ENCODE peak calls at places on chromosome 22, in eight cellular contexts. O, J, M, T, V, S, F and X are unnamed samples.

GRCh38 chr22:48853627-48854240 is 973.9 kb downstream of the BRD1 start:
- DNase-seq in V (no peak), O (no peak), F (no peak), M (no peak), T (no peak), J (no peak), S (no peak), X (no peak)

GRCh38 chr22:45867118-45867905 is 109.7 kb downstream of the WNT7B start:
- DNase-seq in J (no peak), F (no peak), V (peak), M (peak), T (peak), O (no peak), S (peak), X (peak)

GRCh38 chr22:20998411-20999336 is 3.2 kb downstream of the THAP7 start:
- DNase-seq in T (no peak), M (no peak), V (no peak), O (no peak), F (no peak), J (no peak), S (peak), X (no peak)

GRCh38 chr22:46067159-46068111 is 82.9 kb upstream of the PPARA start:
- DNase-seq in V (peak), T (no peak), O (no peak), S (peak), F (no peak), M (no peak), J (no peak), X (peak)

GRCh38 chr22:49923445-49923844 is 5.0 kb downstream of the CRELD2 start:
- DNase-seq in F (no peak), M (no peak), O (no peak), V (no peak), T (no peak), J (no peak), S (no peak), X (no peak)

GRCh38 chr22:36010913-36011312 is 17.7 kb downstream of the RBFOX2 start:
- DNase-seq in O (no peak), M (no peak), T (peak), F (no peak), J (peak), V (peak), S (no peak), X (no peak)

GRCh38 chr22:24003887-24004286 is 1.4 kb downstream of the GSTT4 start:
- DNase-seq in T (no peak), O (no peak), V (no peak), M (no peak), J (no peak), S (no peak), F (no peak), X (no peak)

GRCh38 chr22:50720861-50721844 is 16.9 kb upstream of the ACR start:
- DNase-seq in J (no peak), T (no peak), O (no peak), M (peak), S (peak), V (no peak), F (no peak), X (peak)

GRCh38 chr22:19579113-19579811 is 55.1 kb upstream of the CLDN5 start:
- DNase-seq in M (no peak), O (no peak), J (no peak), F (no peak), T (no peak), S (no peak), V (no peak), X (no peak)

GRCh38 chr22:35458547-35459422 is 58.8 kb downstream of the MCM5 start:
- DNase-seq in F (no peak), M (no peak), T (no peak), V (no peak), S (no peak), J (no peak), O (no peak), X (no peak)

GRCh38 chr22:23182289-23183106 is 2.2 kb downstream of the BCR start:
- DNase-seq in J (no peak), O (no peak), F (no peak), S (no peak), T (peak), M (peak), V (peak), X (no peak)

GRCh38 chr22:48052621-48052890 is 1290.1 kb downstream of the TBC1D22A start:
- DNase-seq in O (no peak), M (no peak), T (no peak), F (no peak), V (no peak), S (no peak), J (no peak), X (no peak)

GRCh38 chr22:47929073-47929472 is 1166.6 kb downstream of the TBC1D22A start:
- DNase-seq in V (no peak), F (no peak), S (no peak), O (no peak), T (no peak), M (no peak), J (no peak), X (no peak)

GRCh38 chr22:17097062-17097461 is 12.3 kb downstream of the IL17RA start:
- DNase-seq in S (no peak), O (no peak), T (no peak), F (no peak), M (no peak), V (no peak), J (no peak), X (no peak)

GRCh38 chr22:46490538-46490937 is 46.9 kb downstream of the CELSR1 start:
- DNase-seq in T (no peak), F (no peak), J (no peak), V (no peak), O (no peak), M (no peak), S (no peak), X (no peak)

GRCh38 chr22:22942511-22943329 is 55.1 kb downstream of the IGLL5 start:
- DNase-seq in F (peak), J (no peak), V (peak), S (no peak), T (peak), O (peak), M (peak), X (peak)

GRCh38 chr22:17945156-17945850 is 79.1 kb downstream of the MICAL3 start:
- DNase-seq in M (no peak), O (no peak), S (no peak), T (no peak), J (no peak), F (no peak), V (no peak), X (no peak)

GRCh38 chr22:17239156-17239701 is 20.0 kb upstream of the ADA2 start:
- DNase-seq in M (no peak), J (no peak), F (no peak), T (no peak), S (peak), V (no peak), O (no peak), X (no peak)

GRCh38 chr22:22397292-22397870 is 111.2 kb downstream of the ZNF280B start:
- DNase-seq in J (no peak), F (no peak), M (no peak), T (peak), O (peak), S (no peak), V (peak), X (no peak)

GRCh38 chr22:39446239-39446721 is 10.5 kb upstream of the MGAT3 start:
- DNase-seq in T (no peak), J (no peak), M (no peak), S (peak), F (no peak), O (no peak), V (no peak), X (no peak)
- H3K4me3 ChIP-seq in T (no peak), J (no peak), M (no peak), S (no peak), F (no peak), O (no peak), V (no peak), X (no peak)

GRCh38 chr22:30920407-30920806 is 48.2 kb downstream of the MORC2 start:
- DNase-seq in T (peak), O (peak), S (peak), M (peak), V (peak), F (peak), J (peak), X (peak)

GRCh38 chr22:30922151-30922611 is 46.4 kb downstream of the MORC2 start:
- DNase-seq in F (peak), S (peak), O (no peak), T (peak), J (no peak), M (peak), V (peak), X (peak)

GRCh38 chr22:30923168-30923900 is 45.2 kb downstream of the MORC2 start:
- DNase-seq in J (no peak), T (no peak), S (peak), F (no peak), O (no peak), V (no peak), M (no peak), X (peak)

GRCh38 chr22:30919973-30920372 is 48.6 kb downstream of the MORC2 start:
- DNase-seq in O (no peak), F (no peak), S (peak), J (no peak), V (no peak), T (no peak), M (no peak), X (no peak)

DNA sequence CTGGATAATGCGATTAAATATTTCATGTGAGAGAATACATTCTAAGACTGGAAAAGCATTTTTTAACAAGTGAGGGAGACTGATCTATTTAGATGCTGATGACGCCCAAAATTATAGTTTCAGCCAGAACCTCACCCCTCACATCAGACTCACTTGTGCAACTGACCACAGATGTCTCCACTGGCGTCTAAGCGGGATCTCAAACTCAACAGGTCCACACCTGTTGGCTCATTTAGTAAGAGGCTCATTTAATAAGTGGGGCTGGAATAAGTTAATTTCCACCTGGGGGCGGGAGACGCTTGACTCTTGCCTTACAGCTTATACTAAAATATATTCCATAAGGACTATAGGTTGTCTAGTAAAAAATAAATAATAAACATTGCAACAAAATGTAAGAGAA is 47.5 kb downstream of the MORC2 start:
- DNase-seq in F (no peak), J (no peak), V (no peak), T (peak), O (no peak), S (no peak), M (no peak), X (no peak)
- H3K4me3 ChIP-seq in F (no peak), J (no peak), V (peak), T (peak), O (no peak), S (peak), M (peak), X (peak)

DNA sequence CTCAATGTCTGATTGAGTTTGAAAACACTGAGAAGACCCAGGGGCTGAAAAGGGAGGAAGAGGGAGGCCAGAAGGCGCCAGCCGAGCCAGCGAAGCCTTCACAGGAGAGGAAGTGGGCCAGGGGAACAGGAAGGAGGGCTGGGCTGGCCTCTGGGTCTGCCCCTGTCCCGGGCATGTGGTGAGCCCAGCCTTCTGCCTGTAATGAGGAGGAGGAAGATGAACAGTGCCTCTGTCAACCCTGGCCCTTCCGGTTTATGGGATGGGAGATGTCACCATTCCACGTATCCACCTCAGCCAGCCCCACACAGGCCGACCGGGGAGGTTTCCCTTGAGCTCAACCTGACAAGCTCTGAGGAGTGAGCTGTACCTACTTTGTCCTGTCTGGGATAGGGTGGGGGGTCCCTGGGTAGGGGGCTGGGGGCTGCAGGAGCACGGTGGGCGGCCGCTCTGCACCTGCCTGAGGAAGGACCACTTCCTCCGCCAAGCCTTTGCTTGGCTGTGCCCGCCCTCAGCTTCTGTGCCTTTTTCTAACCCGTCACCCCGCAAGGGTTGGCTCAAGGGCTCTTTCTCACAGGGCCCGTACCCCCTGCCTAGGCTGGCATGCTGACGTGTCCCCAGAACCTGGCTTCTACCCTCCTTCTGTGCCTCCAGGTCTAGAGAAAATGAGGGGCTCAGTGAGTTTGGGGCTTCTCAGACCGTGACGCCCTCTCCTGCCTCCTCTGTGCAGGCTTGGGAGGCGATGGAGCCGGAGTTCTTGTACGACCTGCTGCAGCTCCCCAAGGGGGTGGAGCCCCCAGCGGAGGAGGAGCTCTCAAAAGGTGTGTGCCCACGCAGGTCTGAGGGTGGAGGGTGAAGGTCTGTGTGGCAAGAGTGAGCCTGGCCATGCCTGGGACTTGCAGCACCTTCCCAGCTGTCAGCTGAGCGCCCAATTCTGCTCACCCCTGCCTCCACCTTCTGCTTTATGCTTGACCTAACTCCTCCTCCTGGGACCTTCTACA is 2.2 kb downstream of the PARVG start:
- DNase-seq in M (peak), F (no peak), J (no peak), O (no peak), S (peak), T (no peak), V (no peak), X (peak)
- H3K4me3 ChIP-seq in M (peak), F (no peak), J (no peak), O (no peak), S (no peak), T (no peak), V (no peak), X (no peak)

GRCh38 chr22:25235547-25236290 is 16.3 kb downstream of the CRYBB2 start:
- DNase-seq in T (peak), F (peak), J (no peak), V (peak), O (peak), M (peak), S (peak), X (peak)
- H3K4me3 ChIP-seq in T (no peak), F (no peak), J (no peak), V (no peak), O (peak), M (peak), S (no peak), X (no peak)

GRCh38 chr22:31126869-31127175 is 4.1 kb downstream of the INPP5J start:
- DNase-seq in M (no peak), J (no peak), O (no peak), V (no peak), T (no peak), F (no peak), S (no peak), X (no peak)

GRCh38 chr22:31125521-31126117 is 2.9 kb downstream of the INPP5J start:
- DNase-seq in J (no peak), M (no peak), O (no peak), F (no peak), T (no peak), S (no peak), V (no peak), X (no peak)

GRCh38 chr22:31128156-31128555 is 5.4 kb downstream of the INPP5J start:
- DNase-seq in T (no peak), F (no peak), V (no peak), M (no peak), S (no peak), J (no peak), O (no peak), X (no peak)

GRCh38 chr22:31126128-31126868 is 3.5 kb downstream of the INPP5J start:
- DNase-seq in S (no peak), O (no peak), F (no peak), J (no peak), V (no peak), T (no peak), M (no peak), X (no peak)

GRCh38 chr22:31127181-31127772 is 4.5 kb downstream of the INPP5J start:
- DNase-seq in S (no peak), T (no peak), V (no peak), J (no peak), F (no peak), M (no peak), O (no peak), X (no peak)
- H3K4me3 ChIP-seq in S (no peak), T (no peak), V (no peak), J (no peak), F (no peak), M (no peak), O (no peak), X (no peak)

DNA sequence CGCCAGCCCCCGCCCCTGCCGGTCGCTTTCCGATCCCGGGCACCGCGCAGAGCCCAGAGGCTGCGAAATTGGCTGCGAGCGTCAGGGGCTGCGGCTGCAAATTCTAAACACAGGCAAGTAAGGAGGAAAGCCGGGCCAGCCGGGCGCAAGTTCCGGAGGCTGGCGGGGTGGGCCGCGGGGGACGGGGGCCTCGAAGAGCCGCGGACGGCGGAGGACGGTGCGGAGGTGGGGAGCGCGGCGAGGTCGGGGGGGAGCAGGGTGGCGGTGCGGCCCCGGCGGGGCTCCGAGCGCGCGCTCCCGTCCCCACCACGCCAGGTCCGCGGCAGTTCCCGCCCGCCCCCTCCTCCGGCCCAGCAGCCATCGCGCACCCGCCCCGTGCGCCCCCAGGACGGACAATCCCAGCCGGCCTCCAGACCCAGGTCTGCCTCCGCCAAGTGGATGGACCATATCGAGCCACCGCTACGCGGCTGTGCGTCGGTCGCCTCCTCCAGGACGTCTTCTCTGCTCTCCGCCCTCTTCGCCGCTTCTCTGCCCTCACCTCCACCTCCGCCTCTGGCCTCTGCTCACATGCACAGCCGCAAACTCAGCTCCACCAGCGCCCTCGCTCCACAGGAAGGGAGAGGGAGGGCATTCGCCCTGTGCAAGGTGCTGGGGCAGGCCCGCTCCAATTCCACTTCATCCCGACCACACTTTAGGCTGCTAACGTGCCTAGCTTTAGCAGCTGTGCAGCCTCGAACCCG is 7.2 kb downstream of the ELFN2 start:
- DNase-seq in V (peak), T (peak), F (no peak), O (no peak), J (no peak), S (peak), M (no peak), X (no peak)
- H3K4me3 ChIP-seq in V (peak), T (peak), F (no peak), O (peak), J (peak), S (no peak), M (peak), X (no peak)